ENCODE peak calls at places on chromosomes 5 and 9, in seven cellular contexts. A, X, O, K, U, H and Y are unnamed samples.
A peak's percentile ranks its signal among the peaks of the same experiment; 100 is the strongest.

GRCh38 chr9:131583342-131583645 is 38.0 kb downstream of the PRRT1B start:
- DNase-seq in A (no peak), X (no peak), O (no peak), K (no peak), U (no peak), H (no peak), Y (no peak)

GRCh38 chr5:57532513-57533497 is 50.2 kb upstream of the ACTBL2 start:
- DNase-seq in A (no peak), X (no peak), O (no peak), K (no peak), U (no peak), H (no peak), Y (no peak)

GRCh38 chr5:66828046-66828550 is 231.9 kb downstream of the MAST4 start:
- DNase-seq in A (no peak), X (no peak), O (no peak), K (no peak), U (no peak), H (no peak), Y (peak; percentile 49)

GRCh38 chr9:108113579-108113978 is 624.0 kb upstream of the KLF4 start:
- DNase-seq in A (no peak), X (no peak), O (no peak), K (no peak), U (no peak), H (no peak), Y (no peak)

GRCh38 chr5:61796773-61797172 is 464.7 kb downstream of the ZSWIM6 start:
- DNase-seq in A (no peak), X (no peak), O (no peak), K (no peak), U (no peak), H (no peak), Y (no peak)

GRCh38 chr5:125198270-125198974 is 452.0 kb upstream of the ZNF608 start:
- DNase-seq in A (no peak), X (peak; percentile 56), O (no peak), K (no peak), U (no peak), H (no peak), Y (no peak)

GRCh38 chr5:59357421-59357977 is 536.0 kb downstream of the PDE4D start:
- DNase-seq in A (no peak), X (no peak), O (no peak), K (no peak), U (no peak), H (peak; percentile 4), Y (no peak)

GRCh38 chr5:104179057-104179456 is 616.5 kb upstream of the NUDT12 start:
- DNase-seq in A (peak; percentile 3), X (peak; percentile 3), O (peak; percentile 74), K (no peak), U (peak; percentile 19), H (peak; percentile 86), Y (peak; percentile 63)

GRCh38 chr9:130667117-130667430 is 2.7 kb downstream of the PRDM12 start:
- DNase-seq in A (no peak), X (no peak), O (no peak), K (no peak), U (no peak), H (no peak), Y (no peak)

GRCh38 chr9:78552802-78553201 is 255.9 kb downstream of the PSAT1 start:
- DNase-seq in A (no peak), X (no peak), O (no peak), K (no peak), U (no peak), H (no peak), Y (no peak)

GRCh38 chr9:126275386-126276001 is 51.1 kb upstream of the MVB12B start:
- DNase-seq in A (no peak), X (peak; percentile 45), O (no peak), K (no peak), U (no peak), H (no peak), Y (no peak)

GRCh38 chr9:104984121-104984520 is 56.2 kb upstream of the ABCA1 start:
- DNase-seq in A (no peak), X (no peak), O (no peak), K (no peak), U (no peak), H (no peak), Y (no peak)

GRCh38 chr5:117667105-117667504 is 1092.5 kb upstream of the SEMA6A start:
- DNase-seq in A (no peak), X (no peak), O (no peak), K (no peak), U (no peak), H (no peak), Y (no peak)

GRCh38 chr9:18770509-18770908 is 262.5 kb downstream of the SAXO1 start:
- DNase-seq in A (no peak), X (no peak), O (no peak), K (no peak), U (no peak), H (no peak), Y (no peak)

GRCh38 chr5:151038801-151039238 is 18.4 kb downstream of the GPX3 start:
- DNase-seq in A (no peak), X (no peak), O (no peak), K (no peak), U (no peak), H (no peak), Y (no peak)

GRCh38 chr9:78866228-78867132 is 569.6 kb downstream of the PSAT1 start:
- DNase-seq in A (no peak), X (no peak), O (peak; percentile 2), K (no peak), U (no peak), H (no peak), Y (no peak)

GRCh38 chr9:101533334-101534187 is at the start of gene RNF20:
- DNase-seq in A (peak; percentile 67), X (peak; percentile 89), O (peak; percentile 99), K (peak; percentile 77), U (peak; percentile 94), H (peak; percentile 99), Y (peak; percentile 99)

GRCh38 chr9:125759812-125760134 is 12.6 kb downstream of the PBX3 start:
- DNase-seq in A (no peak), X (no peak), O (no peak), K (no peak), U (no peak), H (no peak), Y (no peak)

GRCh38 chr9:124182741-124183140 is 75.0 kb upstream of the NEK6 start:
- DNase-seq in A (no peak), X (no peak), O (no peak), K (no peak), U (no peak), H (no peak), Y (no peak)
- TF ChIP-seq TAF1 in A (no peak), X (no peak), O (no peak), K (no peak), U (no peak), H (no peak), Y (no peak)

GRCh38 chr9:70427161-70427945 is 12.9 kb upstream of the KLF9 start:
- DNase-seq in A (no peak), X (no peak), O (no peak), K (no peak), U (no peak), H (no peak), Y (no peak)
- TF ChIP-seq TAF1 in A (no peak), X (no peak), O (no peak), K (no peak), U (no peak), H (no peak), Y (no peak)

DNA sequence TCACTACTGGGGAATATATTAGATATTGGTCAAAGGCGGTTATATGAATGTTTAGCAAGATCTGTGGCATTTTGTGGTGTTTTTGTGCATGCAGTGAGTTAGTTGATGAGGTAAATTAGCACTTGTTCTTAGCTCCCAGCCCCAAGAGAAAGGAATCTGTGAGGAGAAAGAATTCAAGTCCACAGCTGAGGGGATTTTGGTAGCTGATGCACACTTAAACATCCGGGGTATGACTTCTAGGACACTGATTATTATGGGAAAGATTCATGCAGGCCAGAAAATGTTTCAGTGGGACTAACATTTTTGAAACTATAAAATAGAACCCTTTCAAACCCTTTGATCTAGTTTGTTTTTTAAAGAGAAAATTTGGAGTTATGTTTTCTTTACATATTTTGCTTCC is 118.2 kb upstream of the RPS23 start:
- DNase-seq in A (no peak), X (no peak), O (no peak), K (no peak), U (no peak), H (no peak), Y (no peak)
- TF ChIP-seq TAF1 in A (no peak), X (no peak), O (no peak), K (no peak), U (no peak), H (no peak), Y (no peak)

DNA sequence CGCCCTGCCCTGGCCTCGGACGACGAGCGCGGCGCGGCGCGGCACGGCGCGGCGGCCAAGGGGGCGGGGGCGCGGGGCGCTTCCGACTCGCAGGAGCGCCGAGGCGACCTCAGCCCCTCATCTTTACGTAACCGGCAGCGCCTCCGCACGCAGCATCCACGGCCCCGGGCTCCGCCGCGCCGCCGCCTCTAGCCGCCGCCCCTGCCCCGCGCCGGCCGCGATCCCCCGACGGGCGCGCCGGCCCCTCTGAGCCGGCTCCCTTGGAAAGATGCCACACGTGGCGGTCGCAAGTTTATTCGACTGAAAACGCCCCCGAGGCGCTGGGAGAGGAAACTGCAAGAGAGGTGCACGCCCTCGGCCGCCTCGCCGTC is 1.0 kb downstream of the KLF9 start:
- DNase-seq in A (peak; percentile 36), X (peak; percentile 82), O (no peak), K (peak; percentile 40), U (no peak), H (no peak), Y (no peak)
- TF ChIP-seq TAF1 in A (no peak), X (no peak), O (no peak), K (no peak), U (no peak), H (no peak), Y (no peak)

GRCh38 chr9:135879237-135879601 is 28.1 kb downstream of the CAMSAP1 start:
- DNase-seq in A (no peak), X (no peak), O (no peak), K (no peak), U (no peak), H (no peak), Y (no peak)

GRCh38 chr9:135877776-135878527 is 29.4 kb downstream of the CAMSAP1 start:
- DNase-seq in A (no peak), X (no peak), O (no peak), K (no peak), U (no peak), H (no peak), Y (no peak)

GRCh38 chr9:135879619-135880018 is 27.7 kb downstream of the CAMSAP1 start:
- DNase-seq in A (no peak), X (no peak), O (no peak), K (no peak), U (no peak), H (no peak), Y (no peak)

GRCh38 chr9:135876936-135877335 is 30.4 kb downstream of the CAMSAP1 start:
- DNase-seq in A (no peak), X (no peak), O (no peak), K (no peak), U (no peak), H (no peak), Y (no peak)

DNA sequence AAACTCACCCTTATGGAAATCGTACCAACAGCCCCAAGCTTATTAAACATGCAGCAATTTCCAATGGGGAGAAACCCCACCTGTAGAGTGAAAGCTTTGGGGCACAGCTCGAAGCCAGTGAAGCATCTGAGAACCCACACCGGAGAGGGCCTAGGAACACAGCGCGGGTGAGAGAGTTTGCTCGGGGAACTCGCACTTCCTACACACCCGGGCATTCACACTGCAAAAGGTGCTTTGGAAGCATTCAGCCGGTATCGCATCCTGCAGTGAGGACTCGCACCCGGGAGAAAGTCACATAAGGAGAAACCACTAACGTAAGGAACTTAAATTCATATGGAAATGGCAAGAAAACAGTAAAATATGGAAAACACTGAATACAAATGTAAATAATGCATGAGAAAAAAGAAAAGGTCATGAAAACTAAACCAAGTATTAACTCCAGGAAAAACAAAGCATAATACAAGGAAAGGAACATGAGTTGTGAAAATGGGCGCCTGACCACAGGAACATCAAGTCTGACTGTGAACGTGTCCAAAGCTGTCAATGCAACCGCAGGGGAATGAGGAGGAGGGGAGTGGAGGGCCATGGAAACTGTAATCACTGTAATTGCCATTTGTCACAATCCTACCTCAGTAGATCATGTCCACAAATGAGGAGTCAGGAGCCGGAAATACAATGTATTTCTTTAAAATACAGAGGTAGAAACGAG is 28.7 kb downstream of the CAMSAP1 start:
- DNase-seq in A (no peak), X (no peak), O (no peak), K (no peak), U (no peak), H (no peak), Y (no peak)
- TF ChIP-seq TAF1 in A (no peak), X (no peak), O (no peak), K (no peak), U (no peak), H (no peak), Y (no peak)